ENCODE peak calls at places on chromosomes 12 and 14, in ten cellular contexts. P is caudate nucleus, A is foreskin keratinocyte, Z is heart left ventricle, J is sigmoid colon, B is WERI-Rb-1, U is GM23338, N is neuronal stem cell, S is left ventricle myocardium inferior, E is OCI-LY7. Y is an unnamed sample.

GRCh38 chr12:54143233-54143986 is 45.4 kb downstream of the SMUG1 start:
- DNase-seq in P (no peak), A (no peak), Z (no peak), J (no peak), B (no peak), U (no peak), N (no peak), S (no peak), E (no peak), Y (no peak)

GRCh38 chr12:76533331-76533730 is 26.2 kb downstream of the OSBPL8 start:
- DNase-seq in P (no peak), A (no peak), Z (no peak), J (no peak), B (no peak), U (no peak), N (no peak), S (no peak), E (no peak), Y (no peak)

GRCh38 chr12:2963154-2963759 is 4.1 kb downstream of the TEAD4 start:
- DNase-seq in P (no peak), A (no peak), Z (peak; percentile 69), J (no peak), B (peak; percentile 89), U (peak; percentile 70), N (no peak), S (no peak), E (no peak), Y (no peak)

GRCh38 chr12:1350055-1350933 is 244.1 kb downstream of the FBXL14 start:
- DNase-seq in P (no peak), A (peak; percentile 86), Z (no peak), J (no peak), B (no peak), U (no peak), N (no peak), S (no peak), E (no peak), Y (no peak)

GRCh38 chr14:37311233-37311632 is 113.5 kb downstream of the MIPOL1 start:
- DNase-seq in P (no peak), A (no peak), Z (no peak), J (no peak), B (no peak), U (no peak), N (no peak), S (no peak), E (no peak), Y (no peak)

GRCh38 chr14:80428171-80428570 is 216.9 kb upstream of the DIO2 start:
- DNase-seq in P (no peak), A (no peak), Z (no peak), J (no peak), B (no peak), U (no peak), N (no peak), S (no peak), E (no peak), Y (no peak)

GRCh38 chr12:92551853-92552397 is 150.9 kb upstream of the PLEKHG7 start:
- DNase-seq in P (no peak), A (peak; percentile 93), Z (no peak), J (no peak), B (no peak), U (no peak), N (no peak), S (no peak), E (no peak), Y (no peak)

GRCh38 chr12:93419388-93420034 is 22.2 kb downstream of the UBE2N start:
- DNase-seq in P (no peak), A (no peak), Z (no peak), J (no peak), B (no peak), U (peak; percentile 69), N (no peak), S (no peak), E (peak; percentile 70), Y (no peak)

GRCh38 chr14:23640524-23641141 is 4.5 kb downstream of the DHRS2 start:
- DNase-seq in P (no peak), A (no peak), Z (no peak), J (peak; percentile 83), B (peak; percentile 59), U (peak; percentile 48), N (no peak), S (peak; percentile 29), E (no peak), Y (no peak)

GRCh38 chr12:80857311-80857710 is 80.4 kb downstream of the LIN7A start:
- DNase-seq in P (no peak), A (no peak), Z (no peak), J (no peak), B (no peak), U (no peak), N (no peak), S (no peak), E (no peak), Y (no peak)

GRCh38 chr12:100827901-100828520 is 33.4 kb downstream of the ANO4 start:
- DNase-seq in P (no peak), A (no peak), Z (no peak), J (no peak), B (peak; percentile 20), U (peak; percentile 71), N (peak; percentile 21), S (no peak), E (peak; percentile 35), Y (no peak)

DNA sequence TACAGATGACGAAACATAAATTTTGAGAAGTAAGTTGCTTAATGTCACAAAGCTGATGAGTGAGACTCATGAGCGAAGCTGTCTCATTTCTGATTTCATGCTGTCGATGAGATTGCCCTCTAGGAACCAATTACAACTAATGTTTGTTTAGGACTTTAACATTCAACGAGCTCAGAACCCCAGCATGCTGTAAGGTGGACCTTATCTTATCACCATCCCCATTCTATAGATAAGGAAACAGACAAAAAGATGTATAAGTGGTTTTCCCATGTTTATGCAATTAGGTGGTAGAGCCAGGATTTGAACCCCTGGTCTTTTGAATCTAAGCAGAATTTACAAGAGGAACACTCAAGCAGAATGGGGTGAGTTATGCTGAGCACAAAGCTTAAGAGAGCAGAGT is 23.0 kb downstream of the BHLHE41 start:
- DNase-seq in P (no peak), A (no peak), Z (no peak), J (no peak), B (no peak), U (no peak), N (no peak), S (no peak), E (no peak), Y (no peak)
- H3K27ac ChIP-seq in P (no peak overlapping the region), A (no peak overlapping the region), Z (no peak overlapping the region), J (no peak overlapping the region), B (no peak overlapping the region), U (no peak overlapping the region), N (no peak overlapping the region), S (no peak overlapping the region), E (no peak overlapping the region), Y (no peak overlapping the region)

GRCh38 chr12:52874573-52875435 is 26.0 kb upstream of the KRT78 start:
- DNase-seq in P (no peak), A (no peak), Z (no peak), J (no peak), B (no peak), U (no peak), N (no peak), S (no peak), E (no peak), Y (no peak)

GRCh38 chr12:52879394-52880351 is 25.2 kb downstream of the KRT8 start:
- DNase-seq in P (peak; percentile 56), A (no peak), Z (peak; percentile 82), J (peak; percentile 87), B (peak; percentile 80), U (peak; percentile 98), N (peak; percentile 93), S (peak; percentile 68), E (peak; percentile 70), Y (peak; percentile 67)

GRCh38 chr12:52877242-52877641 is 27.6 kb downstream of the KRT8 start:
- DNase-seq in P (no peak), A (no peak), Z (no peak), J (no peak), B (no peak), U (no peak), N (no peak), S (no peak), E (no peak), Y (no peak)

GRCh38 chr12:52876371-52876770 is 27.6 kb upstream of the KRT78 start:
- DNase-seq in P (no peak), A (no peak), Z (no peak), J (no peak), B (no peak), U (no peak), N (no peak), S (peak; percentile 42), E (no peak), Y (no peak)

GRCh38 chr12:52878507-52879393 is 26.1 kb downstream of the KRT8 start:
- DNase-seq in P (no peak), A (no peak), Z (no peak), J (no peak), B (no peak), U (no peak), N (no peak), S (no peak), E (no peak), Y (no peak)
- H3K27ac ChIP-seq in P (no peak overlapping the region), A (peak overlapping the region; percentile 62), Z (no peak overlapping the region), J (no peak overlapping the region), B (no peak overlapping the region), U (no peak overlapping the region), N (no peak overlapping the region), S (peak overlapping the region; percentile 33), E (no peak overlapping the region), Y (no peak overlapping the region)

GRCh38 chr12:49615725-49616124 is 7.6 kb upstream of the PRPF40B start:
- DNase-seq in P (no peak), A (peak; percentile 61), Z (no peak), J (no peak), B (no peak), U (no peak), N (no peak), S (no peak), E (no peak), Y (no peak)

GRCh38 chr12:49616533-49617219 is 6.7 kb upstream of the PRPF40B start:
- DNase-seq in P (no peak), A (no peak), Z (no peak), J (no peak), B (no peak), U (no peak), N (no peak), S (no peak), E (no peak), Y (no peak)

GRCh38 chr12:49609875-49610154 is 4.4 kb upstream of the FAM186B start:
- DNase-seq in P (no peak), A (no peak), Z (no peak), J (no peak), B (no peak), U (no peak), N (no peak), S (no peak), E (peak; percentile 18), Y (no peak)

GRCh38 chr12:49609059-49609874 is 3.8 kb upstream of the FAM186B start:
- DNase-seq in P (no peak), A (no peak), Z (no peak), J (no peak), B (no peak), U (no peak), N (no peak), S (no peak), E (no peak), Y (no peak)

GRCh38 chr12:49612210-49612609 is 6.8 kb upstream of the FAM186B start:
- DNase-seq in P (no peak), A (no peak), Z (no peak), J (no peak), B (no peak), U (no peak), N (no peak), S (no peak), E (no peak), Y (no peak)
- H3K27ac ChIP-seq in P (no peak overlapping the region), A (no peak overlapping the region), Z (no peak overlapping the region), J (no peak overlapping the region), B (no peak overlapping the region), U (no peak overlapping the region), N (no peak overlapping the region), S (no peak overlapping the region), E (no peak overlapping the region), Y (no peak overlapping the region)

GRCh38 chr14:69629225-69630127 is 18.1 kb downstream of the SUSD6 start:
- DNase-seq in P (no peak), A (no peak), Z (no peak), J (no peak), B (peak; percentile 59), U (no peak), N (no peak), S (no peak), E (peak; percentile 65), Y (no peak)
- H3K27ac ChIP-seq in P (no peak overlapping the region), A (no peak overlapping the region), Z (no peak overlapping the region), J (no peak overlapping the region), B (peak overlapping the region; percentile 69), U (no peak overlapping the region), N (no peak overlapping the region), S (peak overlapping the region; percentile 53), E (peak overlapping the region; percentile 65), Y (no peak overlapping the region)

Y was measured in dorsolateral prefrontal cortex.